ENCODE peak calls at places on chromosomes 11 and 22, in ten cellular contexts. One of them, this sample, is unnamed.

GRCh38 chr11:36818410-36818809 is 220.4 kb upstream of the RAG2 start:
- DNase-seq in fibroblast of the aortic adventitia: peak; percentile 19
- DNase-seq in lung: no peak
- DNase-seq in kidney epithelial cell: no peak
- DNase-seq in testis: peak; percentile 35
- DNase-seq in HCT116: peak; percentile 6
- DNase-seq in transverse colon: peak; percentile 8
- DNase-seq in fibroblast of mammary gland: no peak
- DNase-seq in right lobe of liver: no peak
- DNase-seq in AG04450: no peak
- DNase-seq in this sample: no peak

GRCh38 chr11:126790550-126790981 is 210.0 kb downstream of the KIRREL3 start:
- DNase-seq in fibroblast of the aortic adventitia: peak; percentile 76
- DNase-seq in lung: no peak
- DNase-seq in kidney epithelial cell: peak; percentile 88
- DNase-seq in testis: no peak
- DNase-seq in HCT116: no peak
- DNase-seq in transverse colon: no peak
- DNase-seq in fibroblast of mammary gland: peak; percentile 85
- DNase-seq in right lobe of liver: no peak
- DNase-seq in AG04450: peak; percentile 88
- DNase-seq in this sample: peak; percentile 94

GRCh38 chr11:35815556-35816315 is 128.1 kb upstream of the LDLRAD3 start:
- DNase-seq in fibroblast of the aortic adventitia: peak; percentile 76
- DNase-seq in lung: no peak
- DNase-seq in kidney epithelial cell: no peak
- DNase-seq in testis: no peak
- DNase-seq in HCT116: no peak
- DNase-seq in transverse colon: no peak
- DNase-seq in fibroblast of mammary gland: peak; percentile 85
- DNase-seq in right lobe of liver: no peak
- DNase-seq in AG04450: no peak
- DNase-seq in this sample: peak; percentile 73

GRCh38 chr22:40270031-40270430 is 76.3 kb upstream of the ADSL start:
- DNase-seq in fibroblast of the aortic adventitia: no peak
- DNase-seq in lung: no peak
- DNase-seq in kidney epithelial cell: no peak
- DNase-seq in testis: no peak
- DNase-seq in HCT116: no peak
- DNase-seq in transverse colon: no peak
- DNase-seq in fibroblast of mammary gland: no peak
- DNase-seq in right lobe of liver: no peak
- DNase-seq in AG04450: no peak
- DNase-seq in this sample: no peak

GRCh38 chr11:78149646-78150045 is 10.2 kb upstream of the ALG8 start:
- DNase-seq in fibroblast of the aortic adventitia: peak; percentile 89
- DNase-seq in lung: no peak
- DNase-seq in kidney epithelial cell: no peak
- DNase-seq in testis: no peak
- DNase-seq in HCT116: no peak
- DNase-seq in transverse colon: no peak
- DNase-seq in fibroblast of mammary gland: peak; percentile 80
- DNase-seq in right lobe of liver: no peak
- DNase-seq in AG04450: peak; percentile 47
- DNase-seq in this sample: peak; percentile 55

GRCh38 chr11:64036081-64037026 is 623 bp downstream of the FLRT1 start:
- DNase-seq in fibroblast of the aortic adventitia: peak; percentile 24
- DNase-seq in lung: no peak
- DNase-seq in kidney epithelial cell: no peak
- DNase-seq in testis: no peak
- DNase-seq in HCT116: no peak
- DNase-seq in transverse colon: no peak
- DNase-seq in fibroblast of mammary gland: peak; percentile 31
- DNase-seq in right lobe of liver: no peak
- DNase-seq in AG04450: no peak
- DNase-seq in this sample: peak; percentile 22

GRCh38 chr11:60905551-60906113 is 753 bp downstream of the PRPF19 start:
- DNase-seq in fibroblast of the aortic adventitia: peak; percentile 62
- DNase-seq in lung: no peak
- DNase-seq in kidney epithelial cell: no peak
- DNase-seq in testis: no peak
- DNase-seq in HCT116: no peak
- DNase-seq in transverse colon: no peak
- DNase-seq in fibroblast of mammary gland: peak; percentile 87
- DNase-seq in right lobe of liver: no peak
- DNase-seq in AG04450: no peak
- DNase-seq in this sample: peak; percentile 18

GRCh38 chr22:44276706-44277403 is 35.9 kb downstream of the SHISAL1 start:
- DNase-seq in fibroblast of the aortic adventitia: no peak
- DNase-seq in lung: no peak
- DNase-seq in kidney epithelial cell: no peak
- DNase-seq in testis: no peak
- DNase-seq in HCT116: no peak
- DNase-seq in transverse colon: no peak
- DNase-seq in fibroblast of mammary gland: no peak
- DNase-seq in right lobe of liver: no peak
- DNase-seq in AG04450: no peak
- DNase-seq in this sample: no peak

GRCh38 chr11:40302669-40303068 is 1156.8 kb downstream of the LRRC4C start:
- DNase-seq in fibroblast of the aortic adventitia: peak; percentile 83
- DNase-seq in lung: no peak
- DNase-seq in kidney epithelial cell: no peak
- DNase-seq in testis: no peak
- DNase-seq in HCT116: no peak
- DNase-seq in transverse colon: no peak
- DNase-seq in fibroblast of mammary gland: peak; percentile 20
- DNase-seq in right lobe of liver: no peak
- DNase-seq in AG04450: no peak
- DNase-seq in this sample: peak; percentile 6

GRCh38 chr22:24289138-24289537 is 18.5 kb downstream of the SPECC1L start:
- DNase-seq in fibroblast of the aortic adventitia: peak; percentile 98
- DNase-seq in lung: no peak
- DNase-seq in kidney epithelial cell: no peak
- DNase-seq in testis: no peak
- DNase-seq in HCT116: no peak
- DNase-seq in transverse colon: no peak
- DNase-seq in fibroblast of mammary gland: peak; percentile 89
- DNase-seq in right lobe of liver: no peak
- DNase-seq in AG04450: peak; percentile 33
- DNase-seq in this sample: peak; percentile 98

GRCh38 chr11:94776351-94777321 is 8.5 kb downstream of the AMOTL1 start:
- DNase-seq in fibroblast of the aortic adventitia: peak; percentile 73
- DNase-seq in lung: no peak
- DNase-seq in kidney epithelial cell: no peak
- DNase-seq in testis: no peak
- DNase-seq in HCT116: no peak
- DNase-seq in transverse colon: no peak
- DNase-seq in fibroblast of mammary gland: peak; percentile 87
- DNase-seq in right lobe of liver: no peak
- DNase-seq in AG04450: no peak
- DNase-seq in this sample: peak; percentile 66

GRCh38 chr11:94771951-94772350 is 3.8 kb downstream of the AMOTL1 start:
- DNase-seq in fibroblast of the aortic adventitia: no peak
- DNase-seq in lung: no peak
- DNase-seq in kidney epithelial cell: no peak
- DNase-seq in testis: no peak
- DNase-seq in HCT116: no peak
- DNase-seq in transverse colon: no peak
- DNase-seq in fibroblast of mammary gland: no peak
- DNase-seq in right lobe of liver: no peak
- DNase-seq in AG04450: no peak
- DNase-seq in this sample: no peak

GRCh38 chr11:94775576-94776327 is 7.6 kb downstream of the AMOTL1 start:
- DNase-seq in fibroblast of the aortic adventitia: no peak
- DNase-seq in lung: no peak
- DNase-seq in kidney epithelial cell: no peak
- DNase-seq in testis: no peak
- DNase-seq in HCT116: no peak
- DNase-seq in transverse colon: no peak
- DNase-seq in fibroblast of mammary gland: no peak
- DNase-seq in right lobe of liver: peak; percentile 37
- DNase-seq in AG04450: no peak
- DNase-seq in this sample: no peak

GRCh38 chr11:94773842-94774241 is 5.7 kb downstream of the AMOTL1 start:
- DNase-seq in fibroblast of the aortic adventitia: no peak
- DNase-seq in lung: no peak
- DNase-seq in kidney epithelial cell: no peak
- DNase-seq in testis: no peak
- DNase-seq in HCT116: no peak
- DNase-seq in transverse colon: no peak
- DNase-seq in fibroblast of mammary gland: no peak
- DNase-seq in right lobe of liver: no peak
- DNase-seq in AG04450: no peak
- DNase-seq in this sample: no peak

GRCh38 chr11:94774345-94774744 is 6.2 kb downstream of the AMOTL1 start:
- DNase-seq in fibroblast of the aortic adventitia: no peak
- DNase-seq in lung: no peak
- DNase-seq in kidney epithelial cell: no peak
- DNase-seq in testis: no peak
- DNase-seq in HCT116: no peak
- DNase-seq in transverse colon: no peak
- DNase-seq in fibroblast of mammary gland: peak; percentile 61
- DNase-seq in right lobe of liver: no peak
- DNase-seq in AG04450: no peak
- DNase-seq in this sample: no peak
- H3K4me3 ChIP-seq in fibroblast of the aortic adventitia: no peak overlapping the region
- H3K4me3 ChIP-seq in lung: no peak overlapping the region
- H3K4me3 ChIP-seq in kidney epithelial cell: no peak overlapping the region
- H3K4me3 ChIP-seq in testis: no peak overlapping the region
- H3K4me3 ChIP-seq in HCT116: no peak overlapping the region
- H3K4me3 ChIP-seq in transverse colon: no peak overlapping the region
- H3K4me3 ChIP-seq in fibroblast of mammary gland: no peak overlapping the region
- H3K4me3 ChIP-seq in right lobe of liver: no peak overlapping the region
- H3K4me3 ChIP-seq in AG04450: no peak overlapping the region
- H3K4me3 ChIP-seq in this sample: no peak overlapping the region

GRCh38 chr11:117907276-117908110 is 21.7 kb downstream of the TMPRSS13 start:
- DNase-seq in fibroblast of the aortic adventitia: peak; percentile 87
- DNase-seq in lung: peak; percentile 83
- DNase-seq in kidney epithelial cell: peak; percentile 88
- DNase-seq in testis: peak; percentile 93
- DNase-seq in HCT116: peak; percentile 94
- DNase-seq in transverse colon: peak; percentile 88
- DNase-seq in fibroblast of mammary gland: peak; percentile 98
- DNase-seq in right lobe of liver: peak; percentile 76
- DNase-seq in AG04450: peak; percentile 70
- DNase-seq in this sample: peak; percentile 69

GRCh38 chr11:117910525-117910924 is 18.7 kb downstream of the TMPRSS13 start:
- DNase-seq in fibroblast of the aortic adventitia: no peak
- DNase-seq in lung: no peak
- DNase-seq in kidney epithelial cell: no peak
- DNase-seq in testis: peak; percentile 39
- DNase-seq in HCT116: no peak
- DNase-seq in transverse colon: no peak
- DNase-seq in fibroblast of mammary gland: no peak
- DNase-seq in right lobe of liver: no peak
- DNase-seq in AG04450: no peak
- DNase-seq in this sample: no peak

GRCh38 chr11:117908261-117908895 is 20.8 kb downstream of the TMPRSS13 start:
- DNase-seq in fibroblast of the aortic adventitia: no peak
- DNase-seq in lung: no peak
- DNase-seq in kidney epithelial cell: no peak
- DNase-seq in testis: no peak
- DNase-seq in HCT116: no peak
- DNase-seq in transverse colon: no peak
- DNase-seq in fibroblast of mammary gland: no peak
- DNase-seq in right lobe of liver: no peak
- DNase-seq in AG04450: no peak
- DNase-seq in this sample: no peak

GRCh38 chr11:117909611-117910382 is 19.4 kb downstream of the TMPRSS13 start:
- DNase-seq in fibroblast of the aortic adventitia: no peak
- DNase-seq in lung: no peak
- DNase-seq in kidney epithelial cell: no peak
- DNase-seq in testis: peak; percentile 89
- DNase-seq in HCT116: no peak
- DNase-seq in transverse colon: no peak
- DNase-seq in fibroblast of mammary gland: no peak
- DNase-seq in right lobe of liver: no peak
- DNase-seq in AG04450: no peak
- DNase-seq in this sample: no peak

GRCh38 chr11:117908959-117909610 is 20.1 kb downstream of the TMPRSS13 start:
- DNase-seq in fibroblast of the aortic adventitia: no peak
- DNase-seq in lung: no peak
- DNase-seq in kidney epithelial cell: no peak
- DNase-seq in testis: no peak
- DNase-seq in HCT116: no peak
- DNase-seq in transverse colon: no peak
- DNase-seq in fibroblast of mammary gland: no peak
- DNase-seq in right lobe of liver: no peak
- DNase-seq in AG04450: no peak
- DNase-seq in this sample: no peak
- TF ChIP-seq CTCF in fibroblast of the aortic adventitia: no peak
- TF ChIP-seq CTCF in lung: no peak
- TF ChIP-seq CTCF in kidney epithelial cell: no peak
- TF ChIP-seq CTCF in testis: no peak
- TF ChIP-seq CTCF in HCT116: no peak
- TF ChIP-seq CTCF in transverse colon: no peak
- TF ChIP-seq CTCF in fibroblast of mammary gland: no peak
- TF ChIP-seq CTCF in right lobe of liver: no peak
- TF ChIP-seq CTCF in AG04450: no peak
- TF ChIP-seq CTCF in this sample: no peak

GRCh38 chr22:37267661-37268413 is 14.5 kb upstream of the CYTH4 start:
- DNase-seq in fibroblast of the aortic adventitia: no peak
- DNase-seq in lung: no peak
- DNase-seq in kidney epithelial cell: no peak
- DNase-seq in testis: no peak
- DNase-seq in HCT116: no peak
- DNase-seq in transverse colon: no peak
- DNase-seq in fibroblast of mammary gland: no peak
- DNase-seq in right lobe of liver: no peak
- DNase-seq in AG04450: no peak
- DNase-seq in this sample: no peak
- H3K4me3 ChIP-seq in fibroblast of the aortic adventitia: no peak overlapping the region
- H3K4me3 ChIP-seq in lung: no peak overlapping the region
- H3K4me3 ChIP-seq in kidney epithelial cell: no peak overlapping the region
- H3K4me3 ChIP-seq in testis: no peak overlapping the region
- H3K4me3 ChIP-seq in HCT116: no peak overlapping the region
- H3K4me3 ChIP-seq in transverse colon: peak overlapping the region; percentile 22
- H3K4me3 ChIP-seq in fibroblast of mammary gland: no peak overlapping the region
- H3K4me3 ChIP-seq in right lobe of liver: no peak overlapping the region
- H3K4me3 ChIP-seq in AG04450: no peak overlapping the region
- H3K4me3 ChIP-seq in this sample: no peak overlapping the region

GRCh38 chr11:3109921-3110706 is 52.9 kb upstream of the CARS1 start:
- DNase-seq in fibroblast of the aortic adventitia: peak; percentile 23
- DNase-seq in lung: no peak
- DNase-seq in kidney epithelial cell: no peak
- DNase-seq in testis: no peak
- DNase-seq in HCT116: peak; percentile 37
- DNase-seq in transverse colon: peak; percentile 45
- DNase-seq in fibroblast of mammary gland: peak; percentile 46
- DNase-seq in right lobe of liver: peak; percentile 31
- DNase-seq in AG04450: no peak
- DNase-seq in this sample: peak; percentile 27
- TF ChIP-seq CTCF in fibroblast of the aortic adventitia: peak; percentile 70
- TF ChIP-seq CTCF in lung: peak; percentile 55
- TF ChIP-seq CTCF in kidney epithelial cell: peak; percentile 47
- TF ChIP-seq CTCF in testis: peak; percentile 54
- TF ChIP-seq CTCF in HCT116: peak; percentile 79
- TF ChIP-seq CTCF in transverse colon: peak; percentile 82
- TF ChIP-seq CTCF in fibroblast of mammary gland: peak; percentile 66
- TF ChIP-seq CTCF in right lobe of liver: peak; percentile 49
- TF ChIP-seq CTCF in AG04450: peak; percentile 61
- TF ChIP-seq CTCF in this sample: peak; percentile 65

This sample was measured in AG10803.